ENCODE peak calls at places on chromosomes 6 and 20, in ten cellular contexts. X is bronchial epithelial cell, P is fibroblast of pulmonary artery, O is progenitor cell of endocrine pancreas, V is cardiac fibroblast, C is endothelial cell, T is left lung, L is foreskin fibroblast, U is IMR-90, Z is AG09319. J is an unnamed sample.

GRCh38 chr6:22631101-22631500 is 61.7 kb downstream of the HDGFL1 start:
- DNase-seq in L (no peak), T (no peak), O (no peak), V (no peak), U (peak), C (no peak), P (peak), X (no peak), Z (no peak), J (no peak)

GRCh38 chr6:144151010-144151727 is 852 bp downstream of the STX11 start:
- DNase-seq in O (no peak), X (peak), U (no peak), C (peak), L (no peak), Z (no peak), P (peak), T (no peak), V (peak), J (peak)

GRCh38 chr6:47209632-47210031 is 100.1 kb downstream of the TNFRSF21 start:
- DNase-seq in O (no peak), C (no peak), T (no peak), U (peak), L (no peak), P (peak), X (no peak), V (peak), Z (no peak), J (no peak)

GRCh38 chr20:22333885-22334545 is 250.4 kb downstream of the FOXA2 start:
- DNase-seq in O (peak), L (peak), T (no peak), V (peak), C (peak), P (peak), Z (no peak), X (peak), U (peak), J (peak)

GRCh38 chr6:30060634-30060981 is 457 bp upstream of the POLR1H start:
- DNase-seq in X (no peak), Z (no peak), V (peak), T (peak), U (peak), P (peak), C (peak), L (no peak), O (no peak), J (peak)

GRCh38 chr20:31864521-31865400 is 5.6 kb downstream of the DUSP15 start:
- DNase-seq in C (no peak), O (no peak), Z (no peak), L (no peak), P (no peak), V (no peak), X (no peak), U (no peak), T (no peak), J (no peak)

GRCh38 chr20:49501917-49502316 is 19.4 kb upstream of the KCNB1 start:
- DNase-seq in C (no peak), P (peak), V (peak), X (peak), Z (no peak), L (no peak), T (no peak), U (peak), O (no peak), J (no peak)

GRCh38 chr20:47792021-47792618 is 6.8 kb upstream of the SULF2 start:
- DNase-seq in V (peak), L (peak), C (no peak), X (peak), P (peak), Z (peak), U (peak), T (no peak), O (no peak), J (no peak)

GRCh38 chr6:43851204-43851855 is 81.3 kb downstream of the VEGFA start:
- DNase-seq in O (no peak), V (peak), C (no peak), Z (no peak), P (peak), U (peak), X (no peak), L (no peak), T (no peak), J (no peak)

GRCh38 chr6:12198851-12199250 is 91.3 kb upstream of the EDN1 start:
- DNase-seq in C (no peak), O (no peak), T (no peak), X (no peak), L (no peak), P (no peak), U (no peak), V (no peak), Z (no peak), J (no peak)

GRCh38 chr6:36851149-36851614 is 11.9 kb upstream of the CPNE5 start:
- DNase-seq in L (peak), X (peak), V (peak), Z (peak), U (peak), O (peak), C (peak), P (peak), T (no peak), J (peak)

GRCh38 chr20:38179846-38180245 is 14.8 kb upstream of the TGM2 start:
- DNase-seq in P (no peak), Z (no peak), V (no peak), C (no peak), O (no peak), U (peak), L (no peak), T (no peak), X (peak), J (no peak)

GRCh38 chr20:2911200-2911599 is 37.9 kb downstream of the PTPRA start:
- DNase-seq in L (no peak), T (no peak), P (no peak), X (peak), C (no peak), Z (no peak), O (no peak), V (no peak), U (peak), J (no peak)

GRCh38 chr6:137159912-137160311 is 13.5 kb downstream of the IL22RA2 start:
- DNase-seq in X (peak), P (no peak), C (no peak), L (no peak), V (peak), O (no peak), T (no peak), Z (no peak), U (no peak), J (no peak)

GRCh38 chr6:47371139-47371874 is 61.6 kb upstream of the TNFRSF21 start:
- DNase-seq in O (no peak), V (no peak), C (no peak), P (peak), L (no peak), U (no peak), T (no peak), Z (no peak), X (no peak), J (no peak)

GRCh38 chr20:38658879-38659612 is 57.4 kb downstream of the ARHGAP40 start:
- DNase-seq in X (peak), V (peak), Z (no peak), C (peak), T (no peak), L (no peak), U (no peak), O (peak), P (peak), J (peak)

GRCh38 chr6:117204903-117205302 is 60.5 kb upstream of the VGLL2 start:
- DNase-seq in V (no peak), T (no peak), U (no peak), P (no peak), O (no peak), Z (no peak), C (no peak), X (no peak), L (no peak), J (no peak)

GRCh38 chr6:40558102-40558501 is 29.1 kb downstream of the LRFN2 start:
- DNase-seq in C (no peak), O (no peak), V (no peak), P (no peak), X (no peak), U (no peak), Z (no peak), T (no peak), L (no peak), J (no peak)

GRCh38 chr6:42344756-42345155 is 107.0 kb downstream of the TRERF1 start:
- DNase-seq in Z (no peak), U (peak), X (no peak), V (peak), C (no peak), L (no peak), P (no peak), T (no peak), O (no peak), J (no peak)

GRCh38 chr20:57157106-57157691 is 109.2 kb downstream of the BMP7 start:
- DNase-seq in L (no peak), V (no peak), Z (no peak), X (no peak), O (no peak), C (no peak), P (no peak), T (no peak), U (no peak), J (no peak)

GRCh38 chr6:159871911-159872310 is 18.9 kb upstream of the MAS1 start:
- DNase-seq in V (no peak), C (no peak), P (peak), U (peak), X (no peak), Z (no peak), T (no peak), L (no peak), O (no peak), J (no peak)

GRCh38 chr6:1745814-1746213 is 136.1 kb downstream of the FOXC1 start:
- DNase-seq in T (no peak), O (no peak), U (no peak), V (no peak), L (no peak), Z (no peak), X (no peak), P (no peak), C (no peak), J (no peak)

GRCh38 chr20:51696304-51697118 is 71.7 kb downstream of the ATP9A start:
- DNase-seq in U (no peak), P (peak), T (no peak), C (no peak), V (peak), L (no peak), X (peak), O (no peak), Z (no peak), J (no peak)

GRCh38 chr6:170062209-170062903 is 228.5 kb downstream of the DLL1 start:
- DNase-seq in C (no peak), P (no peak), V (no peak), Z (no peak), X (no peak), L (no peak), U (no peak), T (peak), O (no peak), J (no peak)

GRCh38 chr6:170066679-170067078 is 224.2 kb downstream of the DLL1 start:
- DNase-seq in U (no peak), P (no peak), V (no peak), O (no peak), Z (no peak), C (no peak), X (no peak), L (no peak), T (no peak), J (no peak)

GRCh38 chr6:170063431-170063830 is 227.4 kb downstream of the DLL1 start:
- DNase-seq in L (no peak), V (no peak), O (no peak), Z (no peak), U (no peak), P (no peak), C (no peak), T (peak), X (no peak), J (no peak)

GRCh38 chr6:170062904-170063220 is 228.0 kb downstream of the DLL1 start:
- DNase-seq in Z (no peak), P (no peak), L (no peak), C (no peak), O (no peak), U (no peak), T (no peak), V (no peak), X (no peak), J (no peak)

DNA sequence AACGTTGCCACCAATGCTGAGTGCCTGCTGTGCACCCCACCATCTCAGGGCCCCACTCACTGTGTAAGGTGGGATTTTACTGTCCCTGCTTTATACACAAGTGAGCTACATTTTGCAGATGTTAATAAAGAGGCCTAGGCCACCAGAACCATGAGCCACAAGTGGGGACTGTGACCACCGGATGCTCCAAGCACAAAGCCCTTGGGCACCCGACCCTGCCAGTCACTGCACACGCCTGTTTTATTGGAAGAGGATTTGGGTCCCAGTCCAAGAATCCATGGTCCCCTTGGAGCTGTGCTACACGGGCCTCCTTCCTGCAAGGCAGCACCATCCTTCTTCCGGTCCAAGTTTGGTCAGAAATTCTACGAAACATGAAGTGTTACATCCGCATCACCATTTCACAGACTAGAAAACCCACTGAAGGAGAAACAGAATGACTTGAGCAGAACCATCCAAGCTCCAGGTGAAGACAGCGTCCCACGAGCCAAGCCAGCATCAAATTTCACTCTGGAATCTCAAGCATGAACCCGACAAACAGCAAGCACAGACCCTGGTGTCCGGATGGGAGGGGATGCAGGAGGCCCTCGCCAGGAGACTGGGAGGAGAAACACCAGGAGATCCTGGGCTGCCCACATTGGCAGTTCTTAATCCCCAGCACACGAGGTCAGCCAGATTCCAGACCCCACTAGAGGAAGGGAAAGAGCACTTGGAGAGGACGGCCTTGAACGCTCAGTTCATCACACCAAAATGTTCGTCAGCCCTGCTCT is 226.8 kb downstream of the DLL1 start:
- DNase-seq in V (no peak), T (peak), L (no peak), Z (no peak), U (no peak), C (no peak), X (no peak), O (no peak), P (no peak), J (no peak)
- TF ChIP-seq CTCF in V (no peak), T (no peak), L (no peak), Z (no peak), U (no peak), C (no peak), X (no peak), O (no peak), P (no peak), J (no peak)

DNA sequence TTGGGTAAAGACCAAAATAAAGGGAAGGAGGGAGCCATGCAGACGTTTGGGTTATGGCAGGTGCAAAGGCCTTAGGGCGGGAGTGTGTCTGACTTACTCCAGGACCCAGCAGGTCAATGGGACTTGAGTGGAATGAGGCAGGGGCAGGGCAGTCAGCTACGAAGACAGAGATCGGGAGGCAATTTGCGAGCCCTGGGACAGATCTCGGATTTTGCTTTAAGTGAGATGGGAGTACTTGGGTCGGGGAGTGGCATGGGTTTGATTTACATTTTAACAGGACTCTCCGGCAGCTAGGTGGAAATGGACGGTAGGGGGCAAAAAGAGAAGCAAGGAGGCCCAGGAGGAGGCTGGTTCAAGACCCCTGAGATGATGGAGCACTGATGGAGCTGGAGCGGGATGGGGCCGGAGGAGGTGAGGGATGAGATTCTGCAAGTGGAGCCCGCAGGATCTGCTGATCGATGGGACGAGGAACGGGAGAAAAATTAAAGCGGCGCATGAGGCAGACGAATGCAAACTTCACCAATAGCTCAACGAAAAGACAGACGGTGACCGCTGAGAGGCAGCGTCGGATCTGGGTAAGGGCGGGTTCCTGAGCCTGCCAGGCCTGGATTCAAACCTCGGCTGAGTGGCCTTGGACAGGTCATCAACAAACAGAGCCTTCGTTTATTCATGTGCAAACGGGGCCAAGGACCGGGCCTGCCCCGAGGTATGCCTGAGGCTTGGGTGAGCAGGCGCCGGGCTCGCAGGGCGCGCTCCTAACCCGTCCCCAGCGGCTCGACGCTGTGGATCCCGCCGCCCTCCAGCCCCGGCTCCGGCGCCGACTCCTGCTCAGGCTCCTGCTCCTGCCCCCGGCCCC is 774 bp upstream of the RBCK1 start:
- DNase-seq in X (peak), C (peak), V (peak), U (peak), Z (peak), P (peak), T (peak), L (peak), O (peak), J (peak)
- TF ChIP-seq CTCF in X (peak), C (no peak), V (peak), U (no peak), Z (peak), P (peak), T (no peak), L (peak), O (peak), J (no peak)

DNA sequence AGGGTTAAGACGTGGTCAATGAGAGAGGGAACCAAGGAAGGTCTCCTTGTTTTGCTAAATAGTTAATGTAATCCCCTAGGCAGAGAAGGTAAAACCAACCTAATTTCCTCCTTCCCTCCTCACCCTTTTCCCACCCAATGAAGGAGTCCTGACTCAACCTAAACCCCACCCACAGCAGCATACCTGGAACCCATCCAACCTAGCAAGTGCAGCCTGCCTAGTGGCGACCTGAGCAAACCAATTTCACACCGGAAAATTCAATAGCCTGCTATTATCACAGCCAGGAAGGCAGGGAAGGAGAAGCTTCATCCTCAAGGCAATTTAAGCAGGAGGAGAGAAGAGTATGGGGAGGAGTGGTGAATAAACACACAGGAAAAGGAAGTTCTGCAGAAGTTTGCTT is 46.9 kb downstream of the OSTM1 start:
- DNase-seq in X (peak), V (peak), T (no peak), C (no peak), O (no peak), Z (no peak), L (no peak), U (peak), P (peak), J (no peak)
- TF ChIP-seq CTCF in X (no peak), V (no peak), T (no peak), C (no peak), O (no peak), Z (no peak), L (no peak), U (no peak), P (no peak), J (no peak)

DNA sequence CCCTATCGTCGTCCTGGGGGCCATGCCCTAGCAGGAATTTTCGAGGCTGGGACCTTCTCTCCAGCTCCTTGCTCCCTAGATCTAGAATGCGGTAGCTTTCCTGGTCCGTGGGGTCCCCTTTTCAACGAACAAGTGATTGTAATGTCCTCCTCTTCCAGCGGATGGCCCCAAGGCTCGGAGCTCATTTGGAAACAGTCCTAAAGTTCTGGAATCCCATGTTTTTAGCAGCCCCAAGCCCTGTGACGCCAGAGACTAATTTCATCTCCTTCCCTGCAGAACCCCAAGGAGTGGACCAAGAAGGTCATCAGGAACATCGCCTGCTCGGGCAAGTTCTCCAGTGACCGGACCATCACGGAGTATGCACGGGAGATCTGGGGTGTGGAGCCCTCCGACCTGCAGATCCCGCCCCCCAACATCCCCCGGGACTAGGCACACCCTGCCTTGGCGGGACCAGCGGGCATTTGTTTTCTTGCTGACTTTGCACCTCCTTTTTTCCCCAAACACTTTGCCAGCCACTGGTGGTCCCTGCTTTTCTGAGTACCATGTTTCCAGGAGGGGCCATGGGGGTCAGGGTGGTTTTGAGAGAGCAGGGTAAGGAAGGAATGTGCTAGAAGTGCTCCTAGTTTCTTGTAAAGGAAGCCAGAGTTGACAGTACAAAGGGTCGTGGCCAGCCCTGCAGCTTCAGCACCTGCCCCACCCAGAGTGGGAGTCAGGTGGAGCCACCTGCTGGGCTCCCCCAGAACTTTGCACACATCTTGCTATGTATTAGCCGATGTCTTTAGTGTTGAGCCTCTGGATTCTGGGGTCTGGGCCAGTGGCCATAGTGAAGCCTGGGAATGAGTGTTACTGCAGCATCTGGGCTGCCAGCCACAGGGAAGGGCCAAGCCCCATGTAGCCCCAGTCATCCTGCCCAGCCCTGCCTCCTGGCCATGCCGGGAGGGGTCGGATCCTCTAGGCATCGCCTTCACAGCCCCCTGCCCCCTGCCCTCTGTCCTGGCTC is 48.5 kb downstream of the PYGB start:
- DNase-seq in V (peak), Z (no peak), L (no peak), T (no peak), X (no peak), U (peak), P (no peak), O (no peak), C (no peak), J (peak)
- TF ChIP-seq CTCF in V (peak), Z (peak), L (peak), T (no peak), X (peak), U (peak), P (peak), O (peak), C (peak), J (no peak)

DNA sequence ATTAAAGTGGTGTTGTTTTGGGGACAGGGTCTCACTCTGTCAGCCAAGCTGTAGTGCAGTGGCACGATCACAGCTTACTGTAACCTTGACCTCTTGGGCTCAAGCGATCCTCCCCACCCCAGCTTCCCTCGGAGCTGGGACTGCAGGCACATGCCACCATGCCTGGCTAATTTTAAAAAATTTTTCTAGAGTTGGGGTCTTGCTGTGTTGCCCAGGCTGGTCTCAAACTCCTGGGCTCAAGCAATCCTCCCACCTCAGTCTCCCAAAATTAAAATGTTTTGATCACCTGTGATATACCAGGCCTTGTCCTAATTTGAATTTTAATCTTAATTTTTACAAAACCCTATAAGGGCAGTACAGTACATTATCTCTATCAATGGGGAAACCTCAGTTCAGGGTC is 25.5 kb downstream of the ACOT13 start:
- DNase-seq in C (no peak), L (no peak), U (no peak), X (no peak), Z (no peak), P (no peak), V (no peak), T (no peak), O (no peak), J (no peak)
- TF ChIP-seq CTCF in C (no peak), L (no peak), U (no peak), X (no peak), Z (no peak), P (no peak), V (no peak), T (no peak), O (no peak), J (no peak)

J was measured in GM20000.